ENCODE peak calls at places on chromosomes 2 and 18, in four cellular contexts. H, Y, G and Q are unnamed samples.

GRCh38 chr2:210224660-210225460 is at the start of gene ACADL:
- DNase-seq in H (peak; percentile 15), Y (peak; percentile 21), G (peak; percentile 62), Q (peak; percentile 4)

GRCh38 chr18:2002178-2002577 is 569.1 kb downstream of the METTL4 start:
- DNase-seq in H (no peak), Y (peak; percentile 38), G (no peak), Q (no peak)

GRCh38 chr18:3931542-3932112 is 481.7 kb downstream of the TGIF1 start:
- DNase-seq in H (no peak), Y (no peak), G (no peak), Q (no peak)

GRCh38 chr18:33914399-33914798 is 310.3 kb downstream of the NOL4 start:
- DNase-seq in H (no peak), Y (no peak), G (no peak), Q (no peak)

GRCh38 chr18:54776282-54776977 is 51.8 kb upstream of the RAB27B start:
- DNase-seq in H (peak; percentile 97), Y (peak; percentile 98), G (peak; percentile 98), Q (peak; percentile 99)

GRCh38 chr2:174717273-174717672 is 47.0 kb downstream of the CHRNA1 start:
- DNase-seq in H (peak; percentile 71), Y (peak; percentile 32), G (peak; percentile 50), Q (peak; percentile 21)

GRCh38 chr2:236256601-236257000 is 7.6 kb downstream of the ASB18 start:
- DNase-seq in H (no peak), Y (no peak), G (no peak), Q (no peak)

GRCh38 chr2:52597361-52597760 is 1170.2 kb upstream of the CHAC2 start:
- DNase-seq in H (no peak), Y (no peak), G (no peak), Q (no peak)

GRCh38 chr2:97969466-97970067 is 26.2 kb downstream of the TMEM131 start:
- DNase-seq in H (peak; percentile 23), Y (peak; percentile 75), G (peak; percentile 4), Q (peak; percentile 60)

GRCh38 chr2:30963184-30963583 is 155.9 kb upstream of the CAPN13 start:
- DNase-seq in H (no peak), Y (no peak), G (no peak), Q (no peak)

GRCh38 chr18:22411442-22411841 is 6.3 kb downstream of the CTAGE1 start:
- DNase-seq in H (peak; percentile 36), Y (no peak), G (no peak), Q (no peak)

GRCh38 chr2:100139114-100139513 is 3.3 kb downstream of the AFF3 start:
- DNase-seq in H (no peak), Y (no peak), G (no peak), Q (no peak)

GRCh38 chr2:20897874-20898453 is 75.1 kb upstream of the LDAH start:
- DNase-seq in H (no peak), Y (no peak), G (no peak), Q (no peak)

GRCh38 chr2:200026312-200026711 is 70.9 kb downstream of the MAIP1 start:
- DNase-seq in H (peak; percentile 86), Y (no peak), G (no peak), Q (no peak)

GRCh38 chr2:57097855-57098254 is 914.1 kb downstream of the CCDC85A start:
- DNase-seq in H (no peak), Y (no peak), G (no peak), Q (no peak)

GRCh38 chr2:174560737-174561136 is 36.9 kb downstream of the WIPF1 start:
- DNase-seq in H (no peak), Y (no peak), G (no peak), Q (no peak)

GRCh38 chr2:66495788-66496640 is 61.1 kb downstream of the MEIS1 start:
- DNase-seq in H (peak; percentile 81), Y (peak; percentile 88), G (peak; percentile 96), Q (peak; percentile 94)

GRCh38 chr2:100237770-100238169 is 84.5 kb downstream of the LONRF2 start:
- DNase-seq in H (no peak), Y (no peak), G (no peak), Q (no peak)

GRCh38 chr2:51695531-51695930 is 663.6 kb upstream of the NRXN1 start:
- DNase-seq in H (peak; percentile 12), Y (no peak), G (peak; percentile 12), Q (no peak)

GRCh38 chr2:134189009-134189717 is 64.7 kb upstream of the MGAT5 start:
- DNase-seq in H (peak; percentile 71), Y (peak; percentile 54), G (peak; percentile 68), Q (peak; percentile 61)

GRCh38 chr2:102052367-102052764 is 60.6 kb downstream of the IL1R2 start:
- DNase-seq in H (no peak), Y (peak; percentile 38), G (peak; percentile 43), Q (no peak)

GRCh38 chr2:241741016-241741415 is 6.6 kb downstream of the D2HGDH start:
- DNase-seq in H (no peak), Y (no peak), G (peak; percentile 12), Q (peak; percentile 17)

GRCh38 chr2:204615456-204615855 is 70.2 kb downstream of the PARD3B start:
- DNase-seq in H (no peak), Y (no peak), G (no peak), Q (no peak)

GRCh38 chr2:71611781-71612545 is 158.6 kb downstream of the DYSF start:
- DNase-seq in H (no peak), Y (no peak), G (no peak), Q (no peak)

GRCh38 chr2:239017491-239018098 is 169.7 kb downstream of the TWIST2 start:
- DNase-seq in H (no peak), Y (no peak), G (no peak), Q (no peak)

GRCh38 chr2:145503511-145503910 is 983.6 kb upstream of the ZEB2 start:
- DNase-seq in H (peak; percentile 6), Y (no peak), G (peak; percentile 15), Q (no peak)

GRCh38 chr18:76495435-76496199 is 575 bp upstream of the ZNF516 start:
- DNase-seq in H (peak; percentile 39), Y (peak; percentile 63), G (peak; percentile 79), Q (peak; percentile 47)

GRCh38 chr2:20348542-20348941 is 2.1 kb downstream of the PUM2 start:
- DNase-seq in H (no peak), Y (no peak), G (no peak), Q (no peak)

GRCh38 chr2:10252202-10252601 is 50.5 kb upstream of the HPCAL1 start:
- DNase-seq in H (no peak), Y (no peak), G (no peak), Q (no peak)

GRCh38 chr2:216015722-216016464 is 2.5 kb upstream of the MREG start:
- DNase-seq in H (no peak), Y (no peak), G (no peak), Q (no peak)

GRCh38 chr18:29418136-29418535 is 1241.2 kb upstream of the CDH2 start:
- DNase-seq in H (peak; percentile 57), Y (peak; percentile 66), G (peak; percentile 90), Q (peak; percentile 54)

GRCh38 chr2:217837530-217837929 is 165.3 kb downstream of the TNS1 start:
- DNase-seq in H (no peak), Y (no peak), G (no peak), Q (no peak)

GRCh38 chr2:18526429-18526828 is 34.0 kb downstream of the RDH14 start:
- DNase-seq in H (peak; percentile 37), Y (no peak), G (no peak), Q (no peak)

GRCh38 chr2:127662937-127663565 is 12.3 kb downstream of the LIMS2 start:
- DNase-seq in H (no peak), Y (no peak), G (peak; percentile 31), Q (no peak)

GRCh38 chr2:143891879-143892308 is 628.0 kb downstream of the ZEB2 start:
- DNase-seq in H (no peak), Y (no peak), G (no peak), Q (no peak)

GRCh38 chr2:86412007-86412406 is 29.2 kb upstream of the KDM3A start:
- DNase-seq in H (no peak), Y (no peak), G (no peak), Q (no peak)

GRCh38 chr2:48854681-48855080 is 99.2 kb upstream of the LHCGR start:
- DNase-seq in H (no peak), Y (no peak), G (no peak), Q (no peak)

GRCh38 chr2:217916504-217917254 is 86.1 kb downstream of the TNS1 start:
- DNase-seq in H (no peak), Y (no peak), G (no peak), Q (no peak)

GRCh38 chr18:70166668-70167067 is 38.8 kb downstream of the RTTN start:
- DNase-seq in H (no peak), Y (no peak), G (no peak), Q (no peak)

GRCh38 chr18:70169747-70170146 is 35.7 kb downstream of the RTTN start:
- DNase-seq in H (no peak), Y (no peak), G (no peak), Q (no peak)

GRCh38 chr18:70160075-70160678 is 45.3 kb downstream of the RTTN start:
- DNase-seq in H (no peak), Y (no peak), G (no peak), Q (no peak)

GRCh38 chr18:70165936-70166335 is 39.6 kb downstream of the RTTN start:
- DNase-seq in H (no peak), Y (no peak), G (no peak), Q (no peak)
- H3K4me3 ChIP-seq in H (no peak overlapping the region), Y (no peak overlapping the region), G (no peak overlapping the region), Q (no peak overlapping the region)

GRCh38 chr18:45252474-45252873 is 362.8 kb upstream of the SLC14A2 start:
- DNase-seq in H (no peak), Y (no peak), G (no peak), Q (no peak)
- H3K4me3 ChIP-seq in H (no peak overlapping the region), Y (no peak overlapping the region), G (no peak overlapping the region), Q (no peak overlapping the region)

GRCh38 chr2:197327776-197328169 is 17.2 kb upstream of the ANKRD44 start:
- DNase-seq in H (no peak), Y (no peak), G (no peak), Q (no peak)
- H3K4me3 ChIP-seq in H (no peak overlapping the region), Y (no peak overlapping the region), G (no peak overlapping the region), Q (no peak overlapping the region)

GRCh38 chr2:45724329-45724728 is 72.9 kb downstream of the PRKCE start:
- DNase-seq in H (no peak), Y (no peak), G (no peak), Q (no peak)

GRCh38 chr2:45732436-45732835 is 81.0 kb downstream of the PRKCE start:
- DNase-seq in H (no peak), Y (no peak), G (no peak), Q (no peak)

GRCh38 chr2:45731146-45731545 is 79.7 kb downstream of the PRKCE start:
- DNase-seq in H (no peak), Y (no peak), G (no peak), Q (no peak)

GRCh38 chr2:45729753-45730512 is 78.5 kb downstream of the PRKCE start:
- DNase-seq in H (no peak), Y (no peak), G (no peak), Q (no peak)

GRCh38 chr2:45728458-45728942 is 77.0 kb downstream of the PRKCE start:
- DNase-seq in H (no peak), Y (no peak), G (no peak), Q (no peak)
- H3K4me3 ChIP-seq in H (no peak overlapping the region), Y (no peak overlapping the region), G (no peak overlapping the region), Q (no peak overlapping the region)

DNA sequence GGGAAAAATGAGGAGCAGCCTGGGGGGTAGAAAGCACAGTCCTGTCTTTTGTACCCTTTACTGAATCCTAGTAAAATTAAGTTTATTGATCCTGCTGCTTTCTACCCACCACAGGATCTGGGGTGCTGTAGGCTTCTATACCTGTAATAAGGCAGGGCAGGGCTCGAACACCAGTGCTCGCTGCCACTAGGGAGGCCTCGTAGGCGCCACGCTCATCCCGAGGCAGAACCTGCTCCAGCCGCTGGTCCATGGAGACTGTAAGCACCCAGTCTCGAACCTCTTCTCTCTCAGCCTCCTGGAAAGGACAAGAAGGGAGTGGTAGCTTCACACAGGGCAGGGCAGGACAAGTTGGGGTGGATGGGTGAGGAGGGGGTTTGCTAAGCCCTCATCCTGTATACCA is 3.0 kb downstream of the KRTCAP3 start:
- DNase-seq in H (no peak), Y (no peak), G (no peak), Q (no peak)
- H3K4me3 ChIP-seq in H (no peak overlapping the region), Y (no peak overlapping the region), G (no peak overlapping the region), Q (no peak overlapping the region)